ENCODE peak calls at places on chromosomes 5 and 9, in nine cellular contexts. One of them, this sample, is unnamed. For H3K27me3, the result is how much of the 10 kb centered on the place peaks cover.

GRCh38 chr9:70073193-70073592 is 29.5 kb downstream of the MAMDC2 start:
- DNase-seq in CD8-positive, alpha-beta T cell: no peak
- DNase-seq in CD8-positive, alpha-beta memory T cell: no peak
- DNase-seq in adrenal gland: no peak
- DNase-seq in uterus: no peak
- DNase-seq in heart left ventricle: no peak
- DNase-seq in AG04450: no peak
- DNase-seq in GM23338: no peak
- DNase-seq in small intestine: no peak
- DNase-seq in this sample: no peak

GRCh38 chr5:12672141-12672540 is 767.9 kb upstream of the CTNND2 start:
- DNase-seq in uterus: no peak
- DNase-seq in CD8-positive, alpha-beta T cell: no peak
- DNase-seq in GM23338: peak
- DNase-seq in small intestine: no peak
- DNase-seq in CD8-positive, alpha-beta memory T cell: no peak
- DNase-seq in heart left ventricle: no peak
- DNase-seq in adrenal gland: no peak
- DNase-seq in AG04450: no peak
- DNase-seq in this sample: no peak

GRCh38 chr9:69674741-69675438 is 2.7 kb upstream of the APBA1 start:
- DNase-seq in heart left ventricle: no peak
- DNase-seq in CD8-positive, alpha-beta memory T cell: no peak
- DNase-seq in AG04450: peak
- DNase-seq in CD8-positive, alpha-beta T cell: no peak
- DNase-seq in small intestine: no peak
- DNase-seq in uterus: no peak
- DNase-seq in GM23338: no peak
- DNase-seq in adrenal gland: no peak
- DNase-seq in this sample: no peak

GRCh38 chr9:15182755-15183154 is 124.3 kb downstream of the TTC39B start:
- DNase-seq in uterus: no peak
- DNase-seq in GM23338: no peak
- DNase-seq in small intestine: no peak
- DNase-seq in CD8-positive, alpha-beta T cell: no peak
- DNase-seq in adrenal gland: no peak
- DNase-seq in CD8-positive, alpha-beta memory T cell: no peak
- DNase-seq in heart left ventricle: no peak
- DNase-seq in AG04450: no peak
- DNase-seq in this sample: no peak

GRCh38 chr5:94891565-94892362 is 273.3 kb downstream of the SLF1 start:
- DNase-seq in heart left ventricle: no peak
- DNase-seq in AG04450: no peak
- DNase-seq in CD8-positive, alpha-beta memory T cell: no peak
- DNase-seq in adrenal gland: no peak
- DNase-seq in CD8-positive, alpha-beta T cell: no peak
- DNase-seq in GM23338: no peak
- DNase-seq in uterus: no peak
- DNase-seq in small intestine: no peak
- DNase-seq in this sample: no peak

GRCh38 chr9:5630038-5630507 is 1.2 kb downstream of the RIC1 start:
- DNase-seq in heart left ventricle: no peak
- DNase-seq in CD8-positive, alpha-beta T cell: no peak
- DNase-seq in uterus: no peak
- DNase-seq in small intestine: peak
- DNase-seq in adrenal gland: no peak
- DNase-seq in CD8-positive, alpha-beta memory T cell: no peak
- DNase-seq in AG04450: no peak
- DNase-seq in GM23338: peak
- DNase-seq in this sample: no peak

GRCh38 chr5:76544268-76544926 is 78.8 kb downstream of the F2RL2 start:
- DNase-seq in small intestine: peak
- DNase-seq in CD8-positive, alpha-beta memory T cell: peak
- DNase-seq in adrenal gland: peak
- DNase-seq in heart left ventricle: no peak
- DNase-seq in GM23338: peak
- DNase-seq in AG04450: no peak
- DNase-seq in CD8-positive, alpha-beta T cell: peak
- DNase-seq in uterus: no peak
- DNase-seq in this sample: no peak

GRCh38 chr9:5509573-5509972 is 758 bp upstream of the PDCD1LG2 start:
- DNase-seq in GM23338: no peak
- DNase-seq in uterus: no peak
- DNase-seq in AG04450: peak
- DNase-seq in heart left ventricle: no peak
- DNase-seq in CD8-positive, alpha-beta T cell: no peak
- DNase-seq in CD8-positive, alpha-beta memory T cell: no peak
- DNase-seq in small intestine: no peak
- DNase-seq in adrenal gland: no peak
- DNase-seq in this sample: no peak

GRCh38 chr9:2389404-2389803 is 232.2 kb upstream of the VLDLR start:
- DNase-seq in AG04450: no peak
- DNase-seq in GM23338: no peak
- DNase-seq in small intestine: no peak
- DNase-seq in heart left ventricle: no peak
- DNase-seq in adrenal gland: no peak
- DNase-seq in uterus: no peak
- DNase-seq in CD8-positive, alpha-beta T cell: no peak
- DNase-seq in CD8-positive, alpha-beta memory T cell: no peak
- DNase-seq in this sample: no peak

GRCh38 chr5:156835905-156836304 is 14.2 kb upstream of the PPP1R2B start:
- DNase-seq in CD8-positive, alpha-beta T cell: no peak
- DNase-seq in uterus: no peak
- DNase-seq in heart left ventricle: no peak
- DNase-seq in small intestine: no peak
- DNase-seq in CD8-positive, alpha-beta memory T cell: no peak
- DNase-seq in adrenal gland: no peak
- DNase-seq in GM23338: peak
- DNase-seq in AG04450: no peak
- DNase-seq in this sample: no peak

GRCh38 chr5:81397169-81397568 is 3.2 kb upstream of the ACOT12 start:
- DNase-seq in uterus: no peak
- DNase-seq in small intestine: no peak
- DNase-seq in CD8-positive, alpha-beta memory T cell: no peak
- DNase-seq in GM23338: no peak
- DNase-seq in heart left ventricle: peak
- DNase-seq in CD8-positive, alpha-beta T cell: no peak
- DNase-seq in AG04450: no peak
- DNase-seq in adrenal gland: peak
- DNase-seq in this sample: no peak

GRCh38 chr5:83467315-83468044 is 4.1 kb upstream of the VCAN start:
- DNase-seq in small intestine: no peak
- DNase-seq in heart left ventricle: peak
- DNase-seq in CD8-positive, alpha-beta memory T cell: no peak
- DNase-seq in GM23338: peak
- DNase-seq in uterus: no peak
- DNase-seq in adrenal gland: no peak
- DNase-seq in CD8-positive, alpha-beta T cell: no peak
- DNase-seq in AG04450: no peak
- DNase-seq in this sample: peak

GRCh38 chr5:126369995-126370731 is 53.0 kb upstream of the GRAMD2B start:
- DNase-seq in heart left ventricle: no peak
- DNase-seq in adrenal gland: no peak
- DNase-seq in small intestine: peak
- DNase-seq in AG04450: no peak
- DNase-seq in GM23338: peak
- DNase-seq in CD8-positive, alpha-beta memory T cell: no peak
- DNase-seq in CD8-positive, alpha-beta T cell: no peak
- DNase-seq in uterus: no peak
- DNase-seq in this sample: no peak

GRCh38 chr5:52069997-52070396 is 686.7 kb downstream of the ISL1 start:
- DNase-seq in small intestine: no peak
- DNase-seq in AG04450: no peak
- DNase-seq in heart left ventricle: no peak
- DNase-seq in CD8-positive, alpha-beta T cell: no peak
- DNase-seq in GM23338: no peak
- DNase-seq in uterus: no peak
- DNase-seq in CD8-positive, alpha-beta memory T cell: no peak
- DNase-seq in adrenal gland: no peak
- DNase-seq in this sample: no peak

GRCh38 chr5:6350277-6351090 is 27.9 kb downstream of the MED10 start:
- DNase-seq in GM23338: peak
- DNase-seq in adrenal gland: no peak
- DNase-seq in uterus: no peak
- DNase-seq in small intestine: no peak
- DNase-seq in CD8-positive, alpha-beta memory T cell: no peak
- DNase-seq in AG04450: no peak
- DNase-seq in heart left ventricle: no peak
- DNase-seq in CD8-positive, alpha-beta T cell: no peak
- DNase-seq in this sample: no peak

GRCh38 chr5:6347673-6348072 is 30.7 kb downstream of the MED10 start:
- DNase-seq in AG04450: no peak
- DNase-seq in small intestine: no peak
- DNase-seq in heart left ventricle: no peak
- DNase-seq in CD8-positive, alpha-beta memory T cell: no peak
- DNase-seq in adrenal gland: no peak
- DNase-seq in CD8-positive, alpha-beta T cell: no peak
- DNase-seq in GM23338: no peak
- DNase-seq in uterus: no peak
- DNase-seq in this sample: no peak

GRCh38 chr5:6347165-6347564 is 31.2 kb downstream of the MED10 start:
- DNase-seq in AG04450: no peak
- DNase-seq in CD8-positive, alpha-beta memory T cell: no peak
- DNase-seq in uterus: no peak
- DNase-seq in adrenal gland: no peak
- DNase-seq in CD8-positive, alpha-beta T cell: no peak
- DNase-seq in heart left ventricle: no peak
- DNase-seq in small intestine: no peak
- DNase-seq in GM23338: no peak
- DNase-seq in this sample: no peak

GRCh38 chr5:6349387-6349786 is 29.0 kb downstream of the MED10 start:
- DNase-seq in AG04450: no peak
- DNase-seq in uterus: no peak
- DNase-seq in adrenal gland: no peak
- DNase-seq in small intestine: peak
- DNase-seq in CD8-positive, alpha-beta memory T cell: no peak
- DNase-seq in GM23338: no peak
- DNase-seq in heart left ventricle: no peak
- DNase-seq in CD8-positive, alpha-beta T cell: no peak
- DNase-seq in this sample: no peak

GRCh38 chr5:6348476-6349000 is 29.8 kb downstream of the MED10 start:
- DNase-seq in adrenal gland: no peak
- DNase-seq in small intestine: no peak
- DNase-seq in GM23338: no peak
- DNase-seq in CD8-positive, alpha-beta memory T cell: no peak
- DNase-seq in heart left ventricle: no peak
- DNase-seq in uterus: no peak
- DNase-seq in AG04450: no peak
- DNase-seq in CD8-positive, alpha-beta T cell: no peak
- DNase-seq in this sample: no peak
- H3K27me3 ChIP-seq in adrenal gland: under half
- H3K27me3 ChIP-seq in small intestine: under half
- H3K27me3 ChIP-seq in GM23338: under half
- H3K27me3 ChIP-seq in CD8-positive, alpha-beta memory T cell: under half
- H3K27me3 ChIP-seq in heart left ventricle: under half
- H3K27me3 ChIP-seq in uterus: under half
- H3K27me3 ChIP-seq in AG04450: under half
- H3K27me3 ChIP-seq in CD8-positive, alpha-beta T cell: under half
- H3K27me3 ChIP-seq in this sample: under half

GRCh38 chr5:1764606-1764960 is 35.1 kb downstream of the MRPL36 start:
- DNase-seq in heart left ventricle: no peak
- DNase-seq in GM23338: no peak
- DNase-seq in small intestine: no peak
- DNase-seq in CD8-positive, alpha-beta memory T cell: no peak
- DNase-seq in adrenal gland: no peak
- DNase-seq in uterus: no peak
- DNase-seq in AG04450: no peak
- DNase-seq in CD8-positive, alpha-beta T cell: no peak
- DNase-seq in this sample: peak
- H3K27me3 ChIP-seq in heart left ventricle: under half
- H3K27me3 ChIP-seq in GM23338: under half
- H3K27me3 ChIP-seq in small intestine: under half
- H3K27me3 ChIP-seq in CD8-positive, alpha-beta memory T cell: under half
- H3K27me3 ChIP-seq in adrenal gland: under half
- H3K27me3 ChIP-seq in uterus: under half
- H3K27me3 ChIP-seq in AG04450: under half
- H3K27me3 ChIP-seq in CD8-positive, alpha-beta T cell: under half
- H3K27me3 ChIP-seq in this sample: under half

GRCh38 chr9:93183663-93184438 is at the start of gene WNK2:
- DNase-seq in adrenal gland: no peak
- DNase-seq in GM23338: peak
- DNase-seq in CD8-positive, alpha-beta T cell: no peak
- DNase-seq in uterus: no peak
- DNase-seq in small intestine: peak
- DNase-seq in heart left ventricle: no peak
- DNase-seq in AG04450: no peak
- DNase-seq in CD8-positive, alpha-beta memory T cell: peak
- DNase-seq in this sample: no peak
- H3K27me3 ChIP-seq in adrenal gland: under half
- H3K27me3 ChIP-seq in GM23338: under half
- H3K27me3 ChIP-seq in CD8-positive, alpha-beta T cell: under half
- H3K27me3 ChIP-seq in uterus: under half
- H3K27me3 ChIP-seq in small intestine: under half
- H3K27me3 ChIP-seq in heart left ventricle: under half
- H3K27me3 ChIP-seq in AG04450: half or more
- H3K27me3 ChIP-seq in CD8-positive, alpha-beta memory T cell: under half
- H3K27me3 ChIP-seq in this sample: under half

DNA sequence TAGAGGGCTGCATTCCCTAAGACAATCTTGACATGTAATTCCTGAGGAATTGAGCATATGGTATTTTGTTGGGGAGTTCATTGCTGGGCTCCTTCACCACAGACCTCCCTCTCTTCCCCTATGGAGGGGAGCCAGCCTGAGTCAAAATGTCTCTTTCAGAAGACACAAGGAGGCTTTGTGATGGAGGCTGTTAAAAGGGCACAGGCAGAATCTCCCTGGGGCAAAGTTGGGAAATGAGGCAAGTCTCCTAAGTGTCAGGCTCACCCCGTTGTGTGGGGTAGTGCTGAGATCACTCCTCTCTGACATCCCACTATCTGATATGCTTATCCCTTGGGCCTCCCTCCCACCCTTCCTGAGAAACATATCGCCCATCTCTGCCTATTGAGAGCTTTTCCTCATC is 30.6 kb downstream of the GFRA3 start:
- DNase-seq in GM23338: no peak
- DNase-seq in CD8-positive, alpha-beta T cell: no peak
- DNase-seq in uterus: no peak
- DNase-seq in heart left ventricle: no peak
- DNase-seq in adrenal gland: no peak
- DNase-seq in AG04450: no peak
- DNase-seq in CD8-positive, alpha-beta memory T cell: no peak
- DNase-seq in small intestine: no peak
- DNase-seq in this sample: no peak
- H3K27me3 ChIP-seq in GM23338: half or more
- H3K27me3 ChIP-seq in CD8-positive, alpha-beta T cell: under half
- H3K27me3 ChIP-seq in uterus: under half
- H3K27me3 ChIP-seq in heart left ventricle: under half
- H3K27me3 ChIP-seq in adrenal gland: under half
- H3K27me3 ChIP-seq in AG04450: under half
- H3K27me3 ChIP-seq in CD8-positive, alpha-beta memory T cell: under half
- H3K27me3 ChIP-seq in small intestine: under half
- H3K27me3 ChIP-seq in this sample: under half

This sample was measured in aorta.